ENCODE peak calls at places on chromosomes 4 and X, in five cellular contexts. One of them, this sample, is unnamed.

GRCh38 chrX:11629593-11630211 is 36.0 kb downstream of the ARHGAP6 start:
- DNase-seq in GM20000: peak
- DNase-seq in NCI-H1436: no peak
- DNase-seq in mesenteric fat pad: no peak
- DNase-seq in activated T-cell treated with anti-CD3 and anti-CD28 coated beads for 24 hours: no peak
- DNase-seq in this sample: no peak

GRCh38 chrX:8304668-8305067 is 133.6 kb upstream of the VCX2 start:
- DNase-seq in activated T-cell treated with anti-CD3 and anti-CD28 coated beads for 24 hours: no peak
- DNase-seq in GM20000: no peak
- DNase-seq in NCI-H1436: no peak
- DNase-seq in mesenteric fat pad: no peak
- DNase-seq in this sample: no peak

GRCh38 chr4:73815145-73815544 is 21.3 kb upstream of the CXCL6 start:
- DNase-seq in activated T-cell treated with anti-CD3 and anti-CD28 coated beads for 24 hours: no peak
- DNase-seq in NCI-H1436: peak
- DNase-seq in mesenteric fat pad: no peak
- DNase-seq in GM20000: no peak
- DNase-seq in this sample: no peak

GRCh38 chrX:46686003-46686645 is 72.8 kb downstream of the SLC9A7 start:
- DNase-seq in GM20000: peak
- DNase-seq in NCI-H1436: no peak
- DNase-seq in activated T-cell treated with anti-CD3 and anti-CD28 coated beads for 24 hours: peak
- DNase-seq in mesenteric fat pad: no peak
- DNase-seq in this sample: peak

GRCh38 chr4:167185465-167185864 is 48.8 kb downstream of the SPOCK3 start:
- DNase-seq in GM20000: no peak
- DNase-seq in mesenteric fat pad: no peak
- DNase-seq in NCI-H1436: no peak
- DNase-seq in activated T-cell treated with anti-CD3 and anti-CD28 coated beads for 24 hours: no peak
- DNase-seq in this sample: no peak

GRCh38 chr4:167023359-167023925 is 210.9 kb downstream of the SPOCK3 start:
- DNase-seq in mesenteric fat pad: no peak
- DNase-seq in activated T-cell treated with anti-CD3 and anti-CD28 coated beads for 24 hours: no peak
- DNase-seq in GM20000: no peak
- DNase-seq in NCI-H1436: no peak
- DNase-seq in this sample: no peak

GRCh38 chr4:121728066-121728465 is 31.3 kb upstream of the ANXA5 start:
- DNase-seq in NCI-H1436: no peak
- DNase-seq in mesenteric fat pad: no peak
- DNase-seq in activated T-cell treated with anti-CD3 and anti-CD28 coated beads for 24 hours: no peak
- DNase-seq in GM20000: no peak
- DNase-seq in this sample: no peak

GRCh38 chrX:104370089-104370488 is 115.4 kb upstream of the ESX1 start:
- DNase-seq in NCI-H1436: no peak
- DNase-seq in GM20000: no peak
- DNase-seq in activated T-cell treated with anti-CD3 and anti-CD28 coated beads for 24 hours: no peak
- DNase-seq in mesenteric fat pad: no peak
- DNase-seq in this sample: no peak

GRCh38 chr4:23365086-23365485 is 524.8 kb downstream of the PPARGC1A start:
- DNase-seq in GM20000: no peak
- DNase-seq in activated T-cell treated with anti-CD3 and anti-CD28 coated beads for 24 hours: no peak
- DNase-seq in mesenteric fat pad: no peak
- DNase-seq in NCI-H1436: no peak
- DNase-seq in this sample: no peak

GRCh38 chrX:34426334-34426733 is 230.8 kb downstream of the TMEM47 start:
- DNase-seq in GM20000: no peak
- DNase-seq in NCI-H1436: no peak
- DNase-seq in activated T-cell treated with anti-CD3 and anti-CD28 coated beads for 24 hours: no peak
- DNase-seq in mesenteric fat pad: no peak
- DNase-seq in this sample: no peak

GRCh38 chr4:158538176-158538575 is 16.5 kb downstream of the RXFP1 start:
- DNase-seq in activated T-cell treated with anti-CD3 and anti-CD28 coated beads for 24 hours: no peak
- DNase-seq in NCI-H1436: no peak
- DNase-seq in mesenteric fat pad: no peak
- DNase-seq in GM20000: no peak
- DNase-seq in this sample: no peak

GRCh38 chrX:131083510-131084142 is 25.5 kb downstream of the ARHGAP36 start:
- DNase-seq in GM20000: no peak
- DNase-seq in mesenteric fat pad: no peak
- DNase-seq in NCI-H1436: no peak
- DNase-seq in activated T-cell treated with anti-CD3 and anti-CD28 coated beads for 24 hours: no peak
- DNase-seq in this sample: no peak

GRCh38 chrX:47191806-47192401 is 1.7 kb upstream of the UBA1 start:
- DNase-seq in NCI-H1436: no peak
- DNase-seq in GM20000: no peak
- DNase-seq in mesenteric fat pad: no peak
- DNase-seq in activated T-cell treated with anti-CD3 and anti-CD28 coated beads for 24 hours: no peak
- DNase-seq in this sample: no peak

GRCh38 chrX:102808336-102808735 is 87.8 kb downstream of the GPRASP3 start:
- DNase-seq in NCI-H1436: no peak
- DNase-seq in activated T-cell treated with anti-CD3 and anti-CD28 coated beads for 24 hours: no peak
- DNase-seq in mesenteric fat pad: no peak
- DNase-seq in GM20000: no peak
- DNase-seq in this sample: no peak

GRCh38 chr4:147596377-147596776 is 20.8 kb upstream of the TMEM184C start:
- DNase-seq in GM20000: peak
- DNase-seq in mesenteric fat pad: no peak
- DNase-seq in activated T-cell treated with anti-CD3 and anti-CD28 coated beads for 24 hours: no peak
- DNase-seq in NCI-H1436: no peak
- DNase-seq in this sample: no peak

GRCh38 chr4:109359040-109359646 is 56.7 kb upstream of the COL25A1 start:
- DNase-seq in GM20000: no peak
- DNase-seq in mesenteric fat pad: no peak
- DNase-seq in NCI-H1436: no peak
- DNase-seq in activated T-cell treated with anti-CD3 and anti-CD28 coated beads for 24 hours: no peak
- DNase-seq in this sample: no peak

GRCh38 chrX:68177542-68177941 is 255.8 kb downstream of the OPHN1 start:
- DNase-seq in GM20000: no peak
- DNase-seq in activated T-cell treated with anti-CD3 and anti-CD28 coated beads for 24 hours: no peak
- DNase-seq in NCI-H1436: no peak
- DNase-seq in mesenteric fat pad: no peak
- DNase-seq in this sample: peak

GRCh38 chrX:42975906-42976305 is 197.9 kb upstream of the PPP1R2C start:
- DNase-seq in activated T-cell treated with anti-CD3 and anti-CD28 coated beads for 24 hours: no peak
- DNase-seq in mesenteric fat pad: no peak
- DNase-seq in GM20000: no peak
- DNase-seq in NCI-H1436: no peak
- DNase-seq in this sample: no peak

GRCh38 chr4:98816816-98817215 is 112.1 kb downstream of the EIF4E start:
- DNase-seq in GM20000: no peak
- DNase-seq in activated T-cell treated with anti-CD3 and anti-CD28 coated beads for 24 hours: no peak
- DNase-seq in mesenteric fat pad: no peak
- DNase-seq in NCI-H1436: no peak
- DNase-seq in this sample: no peak

GRCh38 chrX:137234651-137235402 is 201.0 kb upstream of the GPR101 start:
- DNase-seq in GM20000: no peak
- DNase-seq in mesenteric fat pad: no peak
- DNase-seq in activated T-cell treated with anti-CD3 and anti-CD28 coated beads for 24 hours: no peak
- DNase-seq in NCI-H1436: peak
- DNase-seq in this sample: no peak

This sample was measured in CMK.